ENCODE peak calls at places on chromosomes 12 and 14, in six cellular contexts. A is fibroblast of mammary gland; M is H7; E is CD8-positive, alpha-beta T cell; H is astrocyte of the spinal cord; P is heart left ventricle. R is an unnamed sample.

GRCh38 chr12:115374480-115375187 is 690.7 kb upstream of the TBX3 start:
- DNase-seq in A (no peak), M (no peak), E (no peak), H (no peak), P (no peak), R (no peak)

GRCh38 chr12:122981036-122981471 is 573 bp downstream of the ARL6IP4 start:
- DNase-seq in A (no peak), M (peak; percentile 81), E (no peak), H (no peak), P (peak; percentile 66), R (no peak)

GRCh38 chr14:83664389-83664788 is 1865.6 kb upstream of the FLRT2 start:
- DNase-seq in A (no peak), M (no peak), E (no peak), H (no peak), P (no peak), R (no peak)

GRCh38 chr12:119158004-119158776 is 20.5 kb upstream of the HSPB8 start:
- DNase-seq in A (no peak), M (peak; percentile 23), E (no peak), H (no peak), P (no peak), R (no peak)

GRCh38 chr12:65331456-65331855 is 53.0 kb downstream of the MSRB3 start:
- DNase-seq in A (no peak), M (no peak), E (no peak), H (no peak), P (no peak), R (no peak)

GRCh38 chr12:123024819-123025391 is 44.4 kb downstream of the ARL6IP4 start:
- DNase-seq in A (peak; percentile 58), M (no peak), E (no peak), H (peak; percentile 52), P (no peak), R (peak; percentile 32)

GRCh38 chr12:85996280-85996679 is 122.2 kb downstream of the NTS start:
- DNase-seq in A (no peak), M (no peak), E (no peak), H (peak; percentile 9), P (no peak), R (no peak)

GRCh38 chr12:26799741-26800140 is 33.3 kb downstream of the ITPR2 start:
- DNase-seq in A (no peak), M (no peak), E (no peak), H (no peak), P (no peak), R (no peak)

GRCh38 chr14:36001936-36002335 is 174.6 kb downstream of the PTCSC3 start:
- DNase-seq in A (no peak), M (no peak), E (no peak), H (no peak), P (no peak), R (no peak)

GRCh38 chr12:55681142-55682077 is 26.3 kb downstream of the ITGA7 start:
- DNase-seq in A (peak; percentile 80), M (peak; percentile 86), E (no peak), H (peak; percentile 39), P (no peak), R (peak; percentile 25)

GRCh38 chr14:75182820-75183219 is 6.4 kb upstream of the TMED10 start:
- DNase-seq in A (peak; percentile 61), M (no peak), E (no peak), H (peak; percentile 63), P (no peak), R (peak; percentile 35)

GRCh38 chr14:94143239-94143638 is 13.8 kb upstream of the IFI27L2 start:
- DNase-seq in A (no peak), M (peak; percentile 54), E (no peak), H (no peak), P (no peak), R (no peak)

GRCh38 chr12:56682323-56682722 is 5.8 kb downstream of the PTGES3 start:
- DNase-seq in A (no peak), M (no peak), E (no peak), H (no peak), P (no peak), R (no peak)

GRCh38 chr12:40020261-40020691 is 85.6 kb downstream of the SLC2A13 start:
- DNase-seq in A (no peak), M (no peak), E (no peak), H (no peak), P (no peak), R (no peak)
- H3K4me3 ChIP-seq in A (no peak overlapping the region), M (no peak overlapping the region), E (no peak overlapping the region), H (no peak overlapping the region), P (no peak overlapping the region), R (no peak overlapping the region)

GRCh38 chr14:91369628-91370445 is 47.8 kb downstream of the CCDC88C start:
- DNase-seq in A (no peak), M (no peak), E (no peak), H (no peak), P (no peak), R (no peak)
- H3K4me3 ChIP-seq in A (no peak overlapping the region), M (no peak overlapping the region), E (peak overlapping the region; percentile 22), H (no peak overlapping the region), P (peak overlapping the region; percentile 2), R (no peak overlapping the region)

DNA sequence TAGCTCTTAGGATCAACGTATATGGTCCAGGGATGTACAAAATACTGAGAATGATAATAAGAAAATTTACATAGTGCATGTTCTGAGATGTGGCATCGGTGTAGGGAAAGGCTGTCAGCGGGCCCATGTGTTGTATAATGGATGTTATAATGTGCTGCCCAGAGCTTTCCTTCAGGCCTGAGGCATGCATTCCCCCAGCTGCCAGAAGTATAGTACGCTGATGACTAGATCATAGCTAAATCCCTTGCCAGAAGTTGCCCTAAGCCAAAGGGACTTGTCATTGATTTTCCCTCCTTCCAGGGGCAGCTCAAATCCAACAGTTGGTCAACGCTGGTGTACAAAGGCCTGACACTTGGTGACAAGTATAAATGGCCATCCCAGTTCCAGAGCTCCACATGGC is 6.5 kb upstream of the OR11G2 start:
- DNase-seq in A (no peak), M (no peak), E (no peak), H (no peak), P (no peak), R (no peak)
- H3K4me3 ChIP-seq in A (no peak overlapping the region), M (no peak overlapping the region), E (no peak overlapping the region), H (no peak overlapping the region), P (no peak overlapping the region), R (no peak overlapping the region)

GRCh38 chr12:79255326-79255725 is 390.8 kb downstream of the SYT1 start:
- DNase-seq in A (peak; percentile 45), M (no peak), E (no peak), H (peak; percentile 16), P (no peak), R (no peak)
- H3K4me3 ChIP-seq in A (no peak overlapping the region), M (no peak overlapping the region), E (no peak overlapping the region), H (no peak overlapping the region), P (no peak overlapping the region), R (no peak overlapping the region)

R was measured in brain microvascular endothelial cell.